ENCODE peak calls at places on chromosomes 3 and 15, in eight cellular contexts. One of them, this sample, is unnamed.

GRCh38 chr3:148467341-148467740 is 230.4 kb upstream of the AGTR1 start:
- DNase-seq in CD4-positive, alpha-beta memory T cell: no peak
- DNase-seq in cardiac muscle cell: no peak
- DNase-seq in lung: no peak
- DNase-seq in psoas muscle: no peak
- DNase-seq in NT2/D1: no peak
- DNase-seq in astrocyte of the spinal cord: no peak
- DNase-seq in AG10803: no peak
- DNase-seq in this sample: no peak

GRCh38 chr3:141243295-141243707 is 11.7 kb downstream of the PXYLP1 start:
- DNase-seq in cardiac muscle cell: no peak
- DNase-seq in NT2/D1: no peak
- DNase-seq in CD4-positive, alpha-beta memory T cell: peak
- DNase-seq in AG10803: no peak
- DNase-seq in psoas muscle: no peak
- DNase-seq in lung: no peak
- DNase-seq in astrocyte of the spinal cord: no peak
- DNase-seq in this sample: no peak

GRCh38 chr15:58758141-58758540 is 8.6 kb upstream of the ADAM10 start:
- DNase-seq in AG10803: peak
- DNase-seq in cardiac muscle cell: no peak
- DNase-seq in lung: no peak
- DNase-seq in NT2/D1: no peak
- DNase-seq in psoas muscle: no peak
- DNase-seq in astrocyte of the spinal cord: no peak
- DNase-seq in CD4-positive, alpha-beta memory T cell: no peak
- DNase-seq in this sample: no peak

GRCh38 chr15:81398910-81399551 is 25.0 kb upstream of the TMC3 start:
- DNase-seq in CD4-positive, alpha-beta memory T cell: no peak
- DNase-seq in lung: no peak
- DNase-seq in psoas muscle: no peak
- DNase-seq in NT2/D1: no peak
- DNase-seq in AG10803: peak
- DNase-seq in astrocyte of the spinal cord: no peak
- DNase-seq in cardiac muscle cell: no peak
- DNase-seq in this sample: no peak

GRCh38 chr3:33636125-33636855 is 81.8 kb downstream of the CLASP2 start:
- DNase-seq in NT2/D1: peak
- DNase-seq in lung: no peak
- DNase-seq in CD4-positive, alpha-beta memory T cell: peak
- DNase-seq in astrocyte of the spinal cord: peak
- DNase-seq in AG10803: peak
- DNase-seq in psoas muscle: no peak
- DNase-seq in cardiac muscle cell: peak
- DNase-seq in this sample: no peak

GRCh38 chr3:161510510-161511260 is 14.1 kb downstream of the OTOL1 start:
- DNase-seq in AG10803: no peak
- DNase-seq in psoas muscle: no peak
- DNase-seq in lung: no peak
- DNase-seq in astrocyte of the spinal cord: no peak
- DNase-seq in cardiac muscle cell: no peak
- DNase-seq in NT2/D1: no peak
- DNase-seq in CD4-positive, alpha-beta memory T cell: no peak
- DNase-seq in this sample: no peak

GRCh38 chr3:53680026-53680425 is 166.2 kb downstream of the CHDH start:
- DNase-seq in AG10803: no peak
- DNase-seq in cardiac muscle cell: peak
- DNase-seq in astrocyte of the spinal cord: peak
- DNase-seq in psoas muscle: peak
- DNase-seq in CD4-positive, alpha-beta memory T cell: no peak
- DNase-seq in lung: no peak
- DNase-seq in NT2/D1: no peak
- DNase-seq in this sample: no peak

GRCh38 chr3:169658311-169658931 is 5.1 kb downstream of the MECOM start:
- DNase-seq in psoas muscle: no peak
- DNase-seq in AG10803: no peak
- DNase-seq in CD4-positive, alpha-beta memory T cell: no peak
- DNase-seq in NT2/D1: no peak
- DNase-seq in astrocyte of the spinal cord: no peak
- DNase-seq in cardiac muscle cell: peak
- DNase-seq in lung: peak
- DNase-seq in this sample: no peak

GRCh38 chr3:32297366-32297765 is 58.9 kb downstream of the CMTM8 start:
- DNase-seq in lung: no peak
- DNase-seq in psoas muscle: no peak
- DNase-seq in cardiac muscle cell: no peak
- DNase-seq in NT2/D1: no peak
- DNase-seq in CD4-positive, alpha-beta memory T cell: peak
- DNase-seq in AG10803: no peak
- DNase-seq in astrocyte of the spinal cord: no peak
- DNase-seq in this sample: no peak

DNA sequence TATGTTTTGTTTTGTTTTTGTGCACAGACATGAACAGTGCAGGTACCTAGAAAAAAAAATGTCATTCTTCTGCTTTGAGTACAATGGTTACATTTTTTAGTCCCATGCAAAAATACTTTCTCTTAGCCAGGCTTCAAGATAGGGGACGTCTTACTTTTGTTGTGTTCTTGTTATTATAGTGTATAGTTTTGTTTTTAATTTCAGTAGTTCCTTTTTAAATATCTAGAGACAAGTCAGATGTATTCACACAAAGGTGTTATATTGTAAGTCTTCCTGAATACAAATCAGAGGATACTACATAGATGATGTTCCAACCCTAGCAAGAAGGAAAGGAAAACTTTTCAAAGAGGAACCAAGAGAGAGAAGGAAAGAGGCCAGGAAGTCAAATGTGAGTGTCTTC is 28.8 kb upstream of the IGSF11 start:
- DNase-seq in AG10803: no peak
- DNase-seq in psoas muscle: no peak
- DNase-seq in NT2/D1: no peak
- DNase-seq in cardiac muscle cell: no peak
- DNase-seq in lung: no peak
- DNase-seq in CD4-positive, alpha-beta memory T cell: no peak
- DNase-seq in astrocyte of the spinal cord: no peak
- DNase-seq in this sample: no peak
- H3K4me3 ChIP-seq in AG10803: no peak
- H3K4me3 ChIP-seq in psoas muscle: no peak
- H3K4me3 ChIP-seq in NT2/D1: no peak
- H3K4me3 ChIP-seq in cardiac muscle cell: no peak
- H3K4me3 ChIP-seq in lung: no peak
- H3K4me3 ChIP-seq in CD4-positive, alpha-beta memory T cell: no peak
- H3K4me3 ChIP-seq in astrocyte of the spinal cord: no peak
- H3K4me3 ChIP-seq in this sample: no peak

DNA sequence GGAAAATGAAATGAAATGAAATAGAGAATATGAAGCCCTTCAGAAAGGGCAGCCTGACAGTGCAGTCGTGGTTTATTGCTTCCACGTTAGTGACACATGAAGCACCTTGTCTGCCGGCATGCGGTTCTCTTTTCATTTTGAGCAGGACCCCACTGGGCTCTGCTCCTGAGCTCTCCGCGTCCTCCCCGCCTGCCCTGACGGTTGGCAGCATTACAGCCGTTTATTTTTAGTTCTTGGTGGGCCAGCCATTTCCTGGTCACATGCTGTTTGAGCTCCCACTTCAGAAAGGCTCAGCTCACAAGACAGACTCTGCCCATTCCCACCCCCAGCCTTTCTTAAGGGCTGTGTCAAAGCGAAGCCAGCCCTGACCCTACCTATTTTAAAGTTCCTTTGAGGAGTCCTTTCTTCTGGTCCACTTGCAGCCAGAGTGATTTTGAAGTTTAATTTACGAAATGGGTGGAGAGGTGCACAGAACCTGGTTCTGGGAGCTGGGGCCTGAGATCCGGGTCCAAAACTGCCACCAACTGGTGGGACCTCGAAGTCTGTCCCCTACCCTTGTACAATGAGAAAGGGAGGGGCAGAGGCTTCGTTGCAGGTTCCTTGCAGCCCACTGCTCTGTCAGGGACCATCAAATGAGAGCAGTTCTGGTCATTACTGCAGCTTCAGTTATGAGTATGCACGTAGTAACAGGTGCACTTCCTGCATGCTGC is 60.1 kb downstream of the MGLL start:
- DNase-seq in AG10803: no peak
- DNase-seq in cardiac muscle cell: peak
- DNase-seq in psoas muscle: peak
- DNase-seq in astrocyte of the spinal cord: no peak
- DNase-seq in NT2/D1: no peak
- DNase-seq in lung: peak
- DNase-seq in CD4-positive, alpha-beta memory T cell: no peak
- DNase-seq in this sample: no peak
- H3K4me3 ChIP-seq in AG10803: no peak
- H3K4me3 ChIP-seq in cardiac muscle cell: no peak
- H3K4me3 ChIP-seq in psoas muscle: peak
- H3K4me3 ChIP-seq in astrocyte of the spinal cord: no peak
- H3K4me3 ChIP-seq in NT2/D1: no peak
- H3K4me3 ChIP-seq in lung: no peak
- H3K4me3 ChIP-seq in CD4-positive, alpha-beta memory T cell: no peak
- H3K4me3 ChIP-seq in this sample: no peak

DNA sequence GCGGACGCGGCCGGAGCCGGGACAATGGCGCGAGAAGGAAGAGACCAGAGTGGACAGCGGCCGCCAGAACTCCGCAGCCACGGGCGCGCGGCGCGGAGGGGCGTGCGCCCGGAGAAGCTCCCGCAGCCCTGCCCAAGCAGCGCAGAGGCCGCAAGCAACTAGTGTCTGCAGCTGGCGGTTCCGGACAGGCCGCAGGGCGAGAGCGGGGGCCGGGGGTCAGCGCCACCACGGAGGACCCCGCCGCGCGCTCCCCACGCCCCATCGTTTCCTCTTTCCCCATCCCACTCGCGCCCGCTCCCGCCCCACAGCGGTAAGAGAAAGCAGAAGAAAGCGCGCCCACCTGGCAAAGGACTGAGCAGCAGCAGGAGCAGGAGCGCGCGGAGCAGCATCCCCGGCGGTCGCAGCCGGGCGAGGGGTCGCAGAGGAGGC is 440 bp downstream of the PRTG start:
- DNase-seq in lung: peak
- DNase-seq in astrocyte of the spinal cord: no peak
- DNase-seq in CD4-positive, alpha-beta memory T cell: peak
- DNase-seq in AG10803: no peak
- DNase-seq in psoas muscle: peak
- DNase-seq in NT2/D1: no peak
- DNase-seq in cardiac muscle cell: peak
- DNase-seq in this sample: peak
- H3K4me3 ChIP-seq in lung: peak
- H3K4me3 ChIP-seq in astrocyte of the spinal cord: peak
- H3K4me3 ChIP-seq in CD4-positive, alpha-beta memory T cell: no peak
- H3K4me3 ChIP-seq in AG10803: peak
- H3K4me3 ChIP-seq in psoas muscle: peak
- H3K4me3 ChIP-seq in NT2/D1: peak
- H3K4me3 ChIP-seq in cardiac muscle cell: peak
- H3K4me3 ChIP-seq in this sample: peak

GRCh38 chr15:40240619-40241304 is 1.9 kb downstream of the PAK6 start:
- DNase-seq in AG10803: no peak
- DNase-seq in NT2/D1: no peak
- DNase-seq in cardiac muscle cell: no peak
- DNase-seq in CD4-positive, alpha-beta memory T cell: no peak
- DNase-seq in astrocyte of the spinal cord: no peak
- DNase-seq in psoas muscle: no peak
- DNase-seq in lung: no peak
- DNase-seq in this sample: peak
- H3K4me3 ChIP-seq in AG10803: no peak
- H3K4me3 ChIP-seq in NT2/D1: no peak
- H3K4me3 ChIP-seq in cardiac muscle cell: no peak
- H3K4me3 ChIP-seq in CD4-positive, alpha-beta memory T cell: no peak
- H3K4me3 ChIP-seq in astrocyte of the spinal cord: no peak
- H3K4me3 ChIP-seq in psoas muscle: no peak
- H3K4me3 ChIP-seq in lung: no peak
- H3K4me3 ChIP-seq in this sample: no peak

DNA sequence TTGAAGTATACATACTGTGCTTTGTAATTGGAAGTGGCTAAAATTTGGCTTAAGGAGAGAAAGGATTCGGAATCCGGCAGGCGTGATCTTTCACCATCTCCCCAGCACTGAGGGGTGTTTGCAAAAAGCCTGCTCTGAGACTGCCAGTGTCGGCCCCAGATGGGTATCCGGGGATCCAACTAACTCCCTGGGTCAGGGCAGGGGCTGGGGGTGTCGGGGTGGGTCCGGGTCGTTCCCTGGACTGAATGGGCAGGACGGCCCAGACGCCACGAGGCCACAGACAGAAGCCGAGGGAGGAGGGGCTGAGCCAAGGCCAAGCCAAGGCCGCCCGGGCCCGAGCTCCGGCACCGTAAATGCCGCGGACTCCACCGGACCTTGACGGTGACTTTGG is 349 bp downstream of the PPIB start:
- DNase-seq in astrocyte of the spinal cord: no peak
- DNase-seq in AG10803: no peak
- DNase-seq in lung: no peak
- DNase-seq in CD4-positive, alpha-beta memory T cell: no peak
- DNase-seq in cardiac muscle cell: no peak
- DNase-seq in psoas muscle: no peak
- DNase-seq in NT2/D1: no peak
- DNase-seq in this sample: no peak
- H3K4me3 ChIP-seq in astrocyte of the spinal cord: peak
- H3K4me3 ChIP-seq in AG10803: peak
- H3K4me3 ChIP-seq in lung: peak
- H3K4me3 ChIP-seq in CD4-positive, alpha-beta memory T cell: peak
- H3K4me3 ChIP-seq in cardiac muscle cell: peak
- H3K4me3 ChIP-seq in psoas muscle: peak
- H3K4me3 ChIP-seq in NT2/D1: peak
- H3K4me3 ChIP-seq in this sample: peak

DNA sequence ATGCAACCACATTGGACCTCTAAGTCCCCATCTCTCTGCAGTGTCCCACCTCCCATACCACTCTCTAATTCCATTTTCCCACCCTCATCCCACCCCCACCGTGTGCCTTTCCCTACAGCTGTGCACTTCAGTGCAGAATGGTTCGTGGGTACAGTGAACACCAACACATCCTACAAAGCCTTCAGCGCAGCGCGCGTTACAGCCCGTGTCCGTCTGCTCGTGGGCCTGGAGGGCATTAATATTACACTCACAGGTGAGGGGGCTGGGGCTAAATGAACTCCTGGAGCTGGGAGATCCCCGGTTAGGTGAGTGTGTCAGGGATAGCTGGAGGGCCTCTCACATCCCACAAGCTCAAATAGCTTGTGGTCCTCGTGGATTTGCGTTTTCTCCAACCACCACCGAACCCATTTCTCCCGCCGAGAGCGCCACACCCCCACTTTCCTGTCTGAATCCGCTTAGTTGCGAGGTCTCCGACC is 1.9 kb downstream of the DUOXA2 start:
- DNase-seq in CD4-positive, alpha-beta memory T cell: no peak
- DNase-seq in lung: no peak
- DNase-seq in psoas muscle: no peak
- DNase-seq in astrocyte of the spinal cord: no peak
- DNase-seq in cardiac muscle cell: no peak
- DNase-seq in AG10803: no peak
- DNase-seq in NT2/D1: no peak
- DNase-seq in this sample: no peak
- H3K4me3 ChIP-seq in CD4-positive, alpha-beta memory T cell: no peak
- H3K4me3 ChIP-seq in lung: no peak
- H3K4me3 ChIP-seq in psoas muscle: no peak
- H3K4me3 ChIP-seq in astrocyte of the spinal cord: no peak
- H3K4me3 ChIP-seq in cardiac muscle cell: no peak
- H3K4me3 ChIP-seq in AG10803: no peak
- H3K4me3 ChIP-seq in NT2/D1: no peak
- H3K4me3 ChIP-seq in this sample: no peak

GRCh38 chr3:30352919-30353318 is 253.5 kb upstream of the TGFBR2 start:
- DNase-seq in cardiac muscle cell: no peak
- DNase-seq in CD4-positive, alpha-beta memory T cell: no peak
- DNase-seq in lung: no peak
- DNase-seq in astrocyte of the spinal cord: no peak
- DNase-seq in NT2/D1: no peak
- DNase-seq in psoas muscle: no peak
- DNase-seq in AG10803: peak
- DNase-seq in this sample: no peak
- H3K4me3 ChIP-seq in cardiac muscle cell: no peak
- H3K4me3 ChIP-seq in CD4-positive, alpha-beta memory T cell: no peak
- H3K4me3 ChIP-seq in lung: no peak
- H3K4me3 ChIP-seq in astrocyte of the spinal cord: no peak
- H3K4me3 ChIP-seq in NT2/D1: no peak
- H3K4me3 ChIP-seq in psoas muscle: no peak
- H3K4me3 ChIP-seq in AG10803: no peak
- H3K4me3 ChIP-seq in this sample: no peak

GRCh38 chr3:188620752-188621151 is 466.8 kb downstream of the LPP start:
- DNase-seq in CD4-positive, alpha-beta memory T cell: no peak
- DNase-seq in AG10803: no peak
- DNase-seq in psoas muscle: no peak
- DNase-seq in astrocyte of the spinal cord: no peak
- DNase-seq in cardiac muscle cell: no peak
- DNase-seq in lung: no peak
- DNase-seq in NT2/D1: no peak
- DNase-seq in this sample: no peak
- H3K4me3 ChIP-seq in CD4-positive, alpha-beta memory T cell: no peak
- H3K4me3 ChIP-seq in AG10803: no peak
- H3K4me3 ChIP-seq in psoas muscle: no peak
- H3K4me3 ChIP-seq in astrocyte of the spinal cord: no peak
- H3K4me3 ChIP-seq in cardiac muscle cell: no peak
- H3K4me3 ChIP-seq in lung: no peak
- H3K4me3 ChIP-seq in NT2/D1: no peak
- H3K4me3 ChIP-seq in this sample: no peak